ENCODE peak calls at places on chromosomes 13 and 19, in four cellular contexts. U is AG10803, M is testis, X is BE2C. A is an unnamed sample.

GRCh38 chr13:33799950-33800592 is 17.9 kb upstream of the RFC3 start:
- DNase-seq in M (no peak), X (no peak), U (peak; percentile 53), A (no peak)

GRCh38 chr19:46426506-46427162 is 2.1 kb downstream of the PNMA8C start:
- DNase-seq in X (peak; percentile 91), M (peak; percentile 94), U (peak; percentile 73), A (no peak)

GRCh38 chr19:11578342-11579142 is 1.1 kb upstream of the ACP5 start:
- DNase-seq in U (no peak), X (no peak), M (peak; percentile 59), A (peak; percentile 53)

GRCh38 chr19:42433503-42434260 is 6.5 kb upstream of the LIPE start:
- DNase-seq in M (peak; percentile 82), U (peak; percentile 32), X (peak; percentile 83), A (peak; percentile 78)

GRCh38 chr19:38693380-38694223 is 46.2 kb downstream of the ACTN4 start:
- DNase-seq in U (peak; percentile 75), X (no peak), M (no peak), A (peak; percentile 93)

GRCh38 chr13:45468676-45469075 is 3.9 kb downstream of the COG3 start:
- DNase-seq in M (no peak), U (no peak), X (no peak), A (no peak)

GRCh38 chr13:107562222-107562621 is 653.1 kb downstream of the LIG4 start:
- DNase-seq in M (no peak), U (no peak), X (peak; percentile 46), A (no peak)

GRCh38 chr13:88622362-88622973 is 951.3 kb downstream of the SLITRK5 start:
- DNase-seq in U (no peak), X (no peak), M (no peak), A (no peak)

GRCh38 chr19:33133438-33134031 is 1.6 kb downstream of the WDR88 start:
- DNase-seq in X (peak; percentile 74), U (peak; percentile 31), M (no peak), A (no peak)

GRCh38 chr13:98143601-98144500 is 957 bp downstream of the FARP1 start:
- DNase-seq in X (peak; percentile 67), U (peak; percentile 66), M (peak; percentile 64), A (peak; percentile 44)

GRCh38 chr19:42051166-42052115 is 18.6 kb downstream of the GRIK5 start:
- DNase-seq in X (no peak), M (no peak), U (no peak), A (no peak)

GRCh38 chr13:44109986-44110640 is 230.4 kb downstream of the LACC1 start:
- DNase-seq in U (no peak), M (no peak), X (no peak), A (no peak)

GRCh38 chr19:3370214-3370720 is 3.9 kb downstream of the NFIC start:
- DNase-seq in M (no peak), X (no peak), U (no peak), A (no peak)

DNA sequence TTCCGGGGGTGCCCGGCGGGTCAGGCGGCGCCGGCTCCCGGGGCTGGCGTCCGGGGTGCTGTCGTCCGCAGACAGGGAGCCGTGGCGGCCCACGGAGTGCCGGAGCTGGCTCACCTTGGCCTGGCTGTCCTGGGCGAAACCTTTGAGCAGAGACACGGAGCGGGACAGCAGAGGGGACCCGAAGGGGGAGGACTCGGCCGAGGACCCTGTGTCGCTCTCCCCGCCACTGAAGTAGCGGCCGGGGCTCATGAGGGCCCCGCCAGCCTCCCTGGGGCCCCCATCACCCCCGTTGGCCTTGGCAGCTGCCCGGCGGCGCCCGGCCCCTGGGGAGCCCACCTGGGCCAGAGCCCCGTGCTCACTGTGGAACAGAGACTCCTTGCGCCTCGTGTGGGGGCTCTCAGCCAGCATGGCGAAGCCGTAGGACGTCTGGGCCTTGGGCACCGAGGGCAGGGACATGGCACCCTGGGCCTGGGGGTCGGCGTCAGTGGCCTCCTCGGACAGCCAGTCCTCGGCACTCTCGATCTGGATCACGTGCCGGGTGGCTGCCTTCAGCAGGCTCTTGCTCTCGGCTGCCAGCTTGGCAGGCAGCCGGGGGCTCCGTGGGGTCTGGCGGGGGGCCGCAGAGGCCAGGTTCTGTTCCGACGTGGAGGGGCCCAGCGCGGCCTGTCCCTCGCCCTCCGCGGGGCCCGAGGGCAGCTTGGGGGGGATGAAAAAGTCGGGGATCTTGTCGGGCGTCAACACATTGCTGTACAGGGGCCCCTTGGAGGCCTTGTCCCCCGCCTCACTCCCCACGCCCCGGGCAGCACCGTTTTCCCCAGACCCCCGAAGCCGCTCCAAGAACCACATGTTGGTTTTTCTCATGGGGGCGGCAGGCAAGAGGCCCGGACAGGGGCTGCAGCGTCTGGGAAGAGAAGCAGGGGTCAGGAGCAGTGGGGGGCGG is 1.2 kb downstream of the C2CD4C start:
- DNase-seq in X (no peak), U (no peak), M (no peak), A (no peak)
- H3K4me3 ChIP-seq in X (no peak overlapping the region), U (no peak overlapping the region), M (peak overlapping the region; percentile 48), A (no peak overlapping the region)

GRCh38 chr19:18191640-18192062 is 1.4 kb upstream of the MPV17L2 start:
- DNase-seq in X (no peak), M (no peak), U (no peak), A (no peak)
- H3K4me3 ChIP-seq in X (peak overlapping the region; percentile 57), M (peak overlapping the region; percentile 83), U (peak overlapping the region; percentile 74), A (peak overlapping the region; percentile 53)

GRCh38 chr19:6801397-6802086 is 29.0 kb downstream of the VAV1 start:
- DNase-seq in M (peak; percentile 60), X (peak; percentile 15), U (no peak), A (peak; percentile 46)
- H3K4me3 ChIP-seq in M (peak overlapping the region; percentile 48), X (peak overlapping the region; percentile 24), U (peak overlapping the region; percentile 13), A (peak overlapping the region; percentile 40)

GRCh38 chr13:114065141-114065925 is 67.1 kb downstream of the RASA3 start:
- DNase-seq in U (peak; percentile 98), X (peak; percentile 92), M (peak; percentile 83), A (peak; percentile 93)
- H3K4me3 ChIP-seq in U (peak overlapping the region; percentile 61), X (peak overlapping the region; percentile 46), M (no peak overlapping the region), A (peak overlapping the region; percentile 50)

GRCh38 chr13:26052136-26052736 is 420 bp upstream of the SHISA2 start:
- DNase-seq in U (no peak), M (no peak), X (no peak), A (peak; percentile 85)
- H3K4me3 ChIP-seq in U (peak overlapping the region; percentile 43), M (peak overlapping the region; percentile 64), X (no peak overlapping the region), A (peak overlapping the region; percentile 69)

GRCh38 chr13:41487222-41487621 is 29.9 kb downstream of the RGCC start:
- DNase-seq in M (no peak), X (no peak), U (no peak), A (no peak)
- H3K4me3 ChIP-seq in M (no peak overlapping the region), X (no peak overlapping the region), U (no peak overlapping the region), A (no peak overlapping the region)

A was measured in SJCRH30.